ENCODE peak calls at places on chromosomes 2 and 18, in five cellular contexts. E, K, C, M and H are unnamed samples.

GRCh38 chr18:46155652-46156051 is 51.5 kb downstream of the HAUS1 start:
- DNase-seq in K (no peak), M (no peak), C (peak; percentile 90), E (peak; percentile 69), H (no peak)

GRCh38 chr2:20637147-20637546 is 13.8 kb downstream of the HS1BP3 start:
- DNase-seq in C (no peak), M (no peak), K (peak; percentile 68), E (no peak), H (peak; percentile 64)

GRCh38 chr2:24024018-24024417 is 14.1 kb downstream of the MFSD2B start:
- DNase-seq in M (no peak), K (no peak), C (peak; percentile 36), E (peak; percentile 69), H (no peak)

GRCh38 chr2:191114403-191114886 is 36.3 kb downstream of the STAT4 start:
- DNase-seq in M (peak; percentile 55), E (peak; percentile 4), C (peak; percentile 18), K (no peak), H (no peak)

GRCh38 chr2:28979576-28980366 is 1.3 kb upstream of the TOGARAM2 start:
- DNase-seq in K (no peak), E (no peak), M (no peak), C (no peak), H (no peak)

GRCh38 chr2:235669983-235670962 is 176.4 kb downstream of the AGAP1 start:
- DNase-seq in C (peak; percentile 81), M (no peak), K (peak; percentile 63), E (peak; percentile 70), H (peak; percentile 68)

GRCh38 chr2:183604065-183604464 is 479.8 kb downstream of the NUP35 start:
- DNase-seq in K (no peak), E (no peak), M (no peak), C (no peak), H (no peak)

GRCh38 chr2:44100351-44100750 is 68.3 kb upstream of the PPM1B start:
- DNase-seq in M (no peak), C (peak; percentile 95), E (peak; percentile 60), K (peak; percentile 61), H (peak; percentile 36)

GRCh38 chr2:215435261-215435808 is 533 bp downstream of the FN1 start:
- DNase-seq in K (peak; percentile 55), E (peak; percentile 24), M (no peak), C (no peak), H (peak; percentile 51)

GRCh38 chr2:241482126-241482525 is 26.3 kb downstream of the STK25 start:
- DNase-seq in M (no peak), K (no peak), E (no peak), C (no peak), H (no peak)

GRCh38 chr2:202034249-202035088 is 814 bp downstream of the FZD7 start:
- DNase-seq in M (no peak), C (no peak), K (peak; percentile 26), E (peak; percentile 52), H (no peak)

GRCh38 chr18:63775166-63775730 is at the start of gene SERPINB7:
- DNase-seq in K (no peak), E (peak; percentile 20), M (no peak), C (peak; percentile 95), H (no peak)

DNA sequence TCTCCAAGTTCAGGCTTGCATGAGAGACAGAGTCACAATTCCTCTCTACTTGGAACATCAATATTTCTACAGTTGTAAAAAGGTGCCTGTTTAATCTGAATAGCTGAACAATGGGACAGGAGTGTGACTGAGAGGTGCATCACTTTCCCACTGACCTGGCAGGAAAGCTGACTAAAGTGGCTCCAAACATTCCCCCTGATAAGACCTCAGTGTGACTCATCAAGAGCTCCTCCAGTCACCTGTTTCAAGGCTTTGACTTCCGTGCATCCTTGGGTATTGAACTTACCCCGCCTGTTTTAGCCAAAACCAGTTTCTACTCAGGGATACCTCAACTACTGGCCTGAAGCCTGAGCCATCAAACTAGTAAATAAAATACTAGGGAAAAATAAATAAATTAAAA is 453.9 kb upstream of the DDX18 start:
- DNase-seq in C (no peak), K (no peak), M (no peak), E (no peak), H (no peak)
- TF ChIP-seq POLR2A in C (no peak), K (no peak), M (no peak), E (no peak), H (no peak)

DNA sequence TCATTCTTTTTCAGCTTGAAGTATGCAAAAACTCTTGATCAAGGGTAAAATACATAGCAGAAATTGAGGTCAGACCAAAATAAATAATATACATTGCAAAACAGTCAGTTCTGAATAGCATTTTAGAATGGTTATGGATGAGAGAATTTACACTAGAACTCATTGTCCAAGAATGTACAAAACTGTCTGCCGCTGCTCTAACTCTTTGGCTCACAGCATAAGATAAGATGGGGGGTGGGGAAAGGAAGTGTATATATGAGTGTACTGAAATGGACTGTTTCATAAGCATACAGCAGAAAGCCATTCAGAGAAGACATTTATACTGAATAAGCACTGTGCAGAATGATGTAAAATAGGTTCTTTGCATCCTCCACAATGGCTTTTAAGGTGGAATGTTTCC is 397.9 kb upstream of the CHST9 start:
- DNase-seq in K (no peak), C (no peak), M (no peak), E (no peak), H (no peak)
- H3K4me3 ChIP-seq in K (no peak overlapping the region), C (no peak overlapping the region), M (no peak overlapping the region), E (no peak overlapping the region), H (no peak overlapping the region)

DNA sequence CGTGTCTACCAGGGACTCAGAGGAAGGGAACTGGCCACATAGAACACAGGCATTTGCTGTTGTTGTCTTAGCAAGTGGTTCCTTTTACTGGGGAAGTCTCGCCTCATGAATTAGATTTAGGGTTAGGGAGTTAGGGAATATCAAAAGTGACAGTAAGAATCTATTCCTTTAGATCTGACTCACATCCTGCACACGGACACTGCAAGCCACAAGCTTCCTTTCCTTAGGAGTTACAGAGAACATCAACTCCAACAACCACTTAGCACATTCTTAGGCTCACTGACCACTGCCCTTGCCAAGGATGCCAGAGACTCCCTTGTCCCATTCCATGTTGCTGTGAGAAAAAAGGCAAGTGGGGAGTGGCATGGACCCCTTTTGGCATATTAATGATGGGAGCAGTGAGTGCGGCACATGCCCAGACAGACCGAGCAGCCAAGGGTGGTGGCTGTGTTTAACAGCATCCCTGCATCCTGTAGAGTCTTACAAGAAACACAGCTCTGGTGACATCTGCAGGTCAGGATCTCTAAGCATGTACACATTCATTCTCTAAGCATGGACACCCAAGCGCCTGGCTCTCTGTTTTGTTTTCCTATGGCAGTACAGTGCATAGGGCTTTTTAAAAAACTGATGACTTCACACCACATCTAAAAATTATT is 745.6 kb upstream of the RAB6C start:
- DNase-seq in K (no peak), C (no peak), M (no peak), E (peak; percentile 10), H (no peak)
- TF ChIP-seq CTCF in K (no peak), C (no peak), M (peak; percentile 1), E (no peak), H (no peak)

DNA sequence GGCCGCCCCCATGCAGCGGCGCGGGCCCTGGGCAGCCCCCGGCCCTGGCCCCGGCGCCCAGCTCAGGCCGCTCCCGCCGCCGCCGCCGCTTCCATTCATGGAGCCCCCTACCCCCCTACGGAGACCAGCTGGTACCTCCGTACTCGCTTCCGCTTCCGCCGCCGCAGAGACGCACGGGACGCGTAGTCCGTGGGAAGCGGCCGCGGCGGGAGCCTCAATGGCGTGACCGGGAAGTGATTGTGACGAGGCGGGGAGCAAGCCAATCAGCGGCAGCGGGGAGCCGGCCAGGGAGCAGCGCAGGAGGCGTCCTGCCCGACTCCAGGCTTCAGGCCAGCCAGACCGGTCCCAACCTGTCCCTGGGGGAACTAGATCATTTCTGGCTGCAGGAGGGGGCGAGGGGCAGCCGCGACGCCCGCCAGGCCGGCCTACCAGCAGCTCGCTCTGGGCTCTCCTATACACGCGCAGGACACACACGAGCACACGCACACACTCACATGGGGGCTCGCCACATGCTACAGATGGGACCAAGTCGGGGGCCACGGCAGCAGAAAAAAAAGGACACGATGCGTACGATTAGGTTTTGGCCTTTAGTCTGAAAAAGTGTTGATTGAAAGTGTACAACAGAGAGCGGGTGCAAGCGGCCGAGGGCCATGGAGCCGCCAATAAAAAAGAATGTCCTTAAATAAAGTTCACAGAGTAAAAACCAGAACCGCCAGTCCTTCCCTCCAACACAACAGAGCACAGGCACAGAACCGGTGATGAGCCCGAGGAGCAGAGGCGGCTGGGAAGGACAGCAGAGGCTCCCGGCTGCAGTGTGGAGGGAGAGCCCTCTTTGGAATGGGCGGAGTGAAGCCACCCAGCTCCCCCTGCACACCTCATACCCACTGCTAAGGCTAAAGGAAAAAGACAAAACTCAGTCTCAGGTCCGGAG is at the start of gene ZNF513:
- DNase-seq in C (peak; percentile 93), K (peak; percentile 94), M (peak; percentile 55), E (peak; percentile 94), H (peak; percentile 99)
- TF ChIP-seq POLR2A in C (peak; percentile 46), K (peak; percentile 61), M (peak; percentile 91), E (peak; percentile 56), H (no peak)

GRCh38 chr2:64786343-64787018 is 132.8 kb upstream of the SERTAD2 start:
- DNase-seq in K (no peak), E (no peak), M (no peak), C (no peak), H (no peak)
- H3K4me3 ChIP-seq in K (no peak overlapping the region), E (no peak overlapping the region), M (no peak overlapping the region), C (no peak overlapping the region), H (no peak overlapping the region)

DNA sequence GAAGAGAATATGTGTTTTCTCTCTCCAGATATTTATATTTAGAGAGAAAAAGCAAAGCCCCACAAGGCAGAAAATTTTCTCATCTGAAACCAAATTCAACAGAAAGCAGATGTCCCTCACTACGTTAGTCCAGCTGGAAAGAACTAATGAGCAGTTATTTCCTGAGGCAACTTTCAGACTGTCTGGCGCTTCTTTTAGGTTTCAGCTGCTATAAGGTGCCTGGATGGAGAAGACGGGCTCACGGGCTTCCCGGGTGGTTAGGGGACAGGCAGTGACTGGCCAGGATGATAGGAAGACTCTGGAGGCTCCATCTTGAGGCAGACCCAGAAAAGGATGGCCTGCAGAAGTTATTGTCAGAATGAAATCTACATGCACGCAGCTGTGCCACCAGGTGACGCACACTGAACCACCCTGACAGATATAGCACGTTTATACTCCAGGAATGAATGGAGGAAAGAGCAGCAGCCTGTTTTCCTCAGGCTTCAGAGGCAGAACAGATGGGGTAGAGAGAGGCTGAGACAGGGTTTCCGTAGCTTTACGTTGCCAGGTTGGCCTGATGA is 50.7 kb downstream of the MRPL35 start:
- DNase-seq in M (peak; percentile 52), C (no peak), K (peak; percentile 31), E (peak; percentile 62), H (no peak)
- TF ChIP-seq CTCF in M (peak; percentile 53), C (no peak), K (peak; percentile 16), E (no peak), H (no peak)

GRCh38 chr2:62099523-62100175 is 96.3 kb upstream of the B3GNT2 start:
- DNase-seq in E (no peak), C (no peak), M (peak; percentile 80), K (no peak), H (no peak)
- TF ChIP-seq POLR2A in E (no peak), C (no peak), M (no peak), K (no peak), H (no peak)